ENCODE peak calls at places on chromosomes 7 and 10, in six cellular contexts. B is effector memory CD8-positive, alpha-beta T cell; Z is NCI-H748 treated with DMSO at 0.1 percent for 48 hours; M is Right ventricle myocardium superior; P is activated effector memory CD4-positive, alpha-beta T cell treated with anti-CD3 and anti-CD28 coated beads, Interleukin-2, amount 50 U/mL, for 16 hours; S is colonic mucosa. C is an unnamed sample.
A peak's percentile ranks its signal among the peaks of the same experiment; 100 is the strongest.

GRCh38 chr7:28784166-28784870 is 173.8 kb downstream of the TRIL start:
- DNase-seq in Z (peak; percentile 74), B (no peak), S (no peak), P (no peak), M (no peak), C (no peak)

GRCh38 chr10:33347227-33347626 is 12.8 kb upstream of the NRP1 start:
- DNase-seq in M (no peak), B (no peak), P (no peak), Z (no peak), S (no peak), C (no peak)

GRCh38 chr7:144468990-144469732 is 65.7 kb upstream of the NOBOX start:
- DNase-seq in P (no peak), S (no peak), Z (no peak), B (no peak), M (no peak), C (no peak)

GRCh38 chr7:82542665-82543064 is 99.1 kb upstream of the CACNA2D1 start:
- DNase-seq in S (no peak), M (no peak), P (no peak), Z (no peak), B (no peak), C (no peak)

GRCh38 chr10:128929905-128930304 is 537.1 kb upstream of the MGMT start:
- DNase-seq in P (no peak), Z (no peak), S (no peak), B (no peak), M (no peak), C (no peak)

GRCh38 chr10:12950583-12951128 is 50.9 kb downstream of the CCDC3 start:
- DNase-seq in S (no peak), M (no peak), P (no peak), Z (no peak), B (no peak), C (no peak)

GRCh38 chr7:40310213-40310612 is 175.4 kb downstream of the SUGCT start:
- DNase-seq in Z (no peak), M (no peak), P (no peak), S (no peak), B (no peak), C (no peak)

GRCh38 chr10:7082967-7083366 is 327.9 kb downstream of the SFMBT2 start:
- DNase-seq in B (no peak), M (no peak), S (no peak), P (no peak), Z (no peak), C (no peak)

GRCh38 chr10:60943372-60944158 is 420 bp downstream of the RHOBTB1 start:
- DNase-seq in B (no peak), S (peak; percentile 67), M (peak; percentile 82), P (peak; percentile 64), Z (peak; percentile 39), C (peak; percentile 56)

GRCh38 chr7:132276986-132277716 is 299.1 kb downstream of the PLXNA4 start:
- DNase-seq in M (no peak), Z (no peak), S (no peak), P (no peak), B (no peak), C (no peak)

GRCh38 chr10:123443924-123444323 is 222.2 kb upstream of the GPR26 start:
- DNase-seq in P (no peak), M (no peak), S (no peak), Z (no peak), B (no peak), C (no peak)

GRCh38 chr10:72846225-72846624 is 47.3 kb upstream of the OIT3 start:
- DNase-seq in S (no peak), Z (no peak), B (no peak), P (no peak), M (no peak), C (no peak)

GRCh38 chr10:68601490-68602265 is 41.5 kb downstream of the TET1 start:
- DNase-seq in S (no peak), P (no peak), B (no peak), M (no peak), Z (no peak), C (no peak)

GRCh38 chr10:78805176-78805575 is 263.6 kb upstream of the ZMIZ1 start:
- DNase-seq in B (no peak), Z (no peak), M (peak; percentile 88), P (no peak), S (peak; percentile 42), C (peak; percentile 60)

GRCh38 chr10:24847476-24847875 is 104.9 kb downstream of the PRTFDC1 start:
- DNase-seq in P (no peak), B (no peak), S (no peak), M (no peak), Z (no peak), C (no peak)

GRCh38 chr10:26997610-26998009 is 102.7 kb downstream of the ANKRD26 start:
- DNase-seq in B (no peak), S (no peak), Z (no peak), M (no peak), P (no peak), C (no peak)

GRCh38 chr7:43303740-43304241 is 191.3 kb downstream of the HECW1 start:
- DNase-seq in M (no peak), P (peak; percentile 75), B (no peak), Z (no peak), S (no peak), C (no peak)

C was measured in mucosa of gallbladder.